ENCODE peak calls at places on chromosomes 12 and 14, in nine cellular contexts. B is uterus, G is progenitor cell of endocrine pancreas, N is MCF 10A, M is bronchial epithelial cell, X is HFF-Myc, O is OCI-LY7, E is astrocyte of the spinal cord, Q is endothelial cell. I is an unnamed sample.

GRCh38 chr12:32270818-32271710 is 128.3 kb upstream of the FGD4 start:
- DNase-seq in E (peak), B (no peak), X (peak), M (peak), O (peak), G (no peak), Q (peak), N (no peak), I (no peak)

GRCh38 chr12:67509987-67510386 is 138.6 kb upstream of the DYRK2 start:
- DNase-seq in Q (no peak), B (no peak), G (no peak), M (no peak), E (peak), N (no peak), O (no peak), X (no peak), I (no peak)

GRCh38 chr12:113537751-113538087 is 66.0 kb upstream of the LHX5 start:
- DNase-seq in N (no peak), O (no peak), X (peak), M (peak), E (no peak), G (no peak), B (no peak), Q (no peak), I (no peak)

GRCh38 chr14:44149597-44149996 is 357.5 kb downstream of the FSCB start:
- DNase-seq in E (no peak), B (no peak), G (peak), M (peak), N (peak), O (peak), X (no peak), Q (peak), I (no peak)

GRCh38 chr12:120278137-120279069 is 12.9 kb upstream of the PXN start:
- DNase-seq in N (no peak), G (no peak), E (no peak), O (no peak), X (no peak), M (no peak), B (no peak), Q (no peak), I (no peak)

GRCh38 chr12:10113085-10113484 is 14.3 kb upstream of the CLEC1A start:
- DNase-seq in N (no peak), E (peak), X (no peak), M (peak), B (no peak), G (no peak), Q (no peak), O (no peak), I (no peak)

GRCh38 chr12:55724940-55725309 is 3.9 kb downstream of the CD63 start:
- DNase-seq in M (no peak), N (no peak), Q (no peak), G (no peak), B (no peak), E (no peak), X (no peak), O (no peak), I (no peak)

GRCh38 chr12:92028039-92028709 is 117.5 kb downstream of the BTG1 start:
- DNase-seq in O (no peak), B (peak), M (peak), X (peak), G (no peak), E (peak), N (peak), Q (no peak), I (no peak)

GRCh38 chr14:76133103-76133502 is 18.6 kb upstream of the GPATCH2L start:
- DNase-seq in B (no peak), Q (peak), O (peak), X (no peak), E (peak), M (peak), G (peak), N (peak), I (no peak)

GRCh38 chr14:30464481-30464880 is 94.5 kb upstream of the G2E3 start:
- DNase-seq in Q (no peak), M (no peak), G (no peak), O (no peak), E (no peak), N (no peak), X (no peak), B (no peak), I (no peak)

GRCh38 chr12:62006076-62006732 is 254.0 kb upstream of the USP15 start:
- DNase-seq in O (peak), X (peak), E (peak), Q (peak), M (peak), N (peak), B (no peak), G (no peak), I (no peak)

GRCh38 chr14:50658203-50658602 is 9.9 kb downstream of the SAV1 start:
- DNase-seq in N (peak), E (peak), B (no peak), X (no peak), G (no peak), O (no peak), M (peak), Q (no peak), I (no peak)

GRCh38 chr12:30695327-30696102 is at the start of gene IPO8:
- DNase-seq in N (peak), B (peak), M (peak), X (peak), G (peak), Q (peak), E (peak), O (peak), I (peak)

GRCh38 chr12:26608706-26609105 is 224.3 kb downstream of the ITPR2 start:
- DNase-seq in Q (no peak), M (no peak), G (no peak), B (no peak), O (no peak), X (no peak), N (no peak), E (no peak), I (no peak)

GRCh38 chr14:77039285-77040058 is 11.0 kb upstream of the IRF2BPL start:
- DNase-seq in G (no peak), X (no peak), E (peak), M (no peak), Q (no peak), B (peak), N (no peak), O (peak), I (no peak)

GRCh38 chr14:23573384-23573783 is 5.2 kb downstream of the JPH4 start:
- DNase-seq in O (no peak), Q (no peak), B (no peak), M (no peak), G (no peak), E (no peak), X (no peak), N (no peak), I (no peak)

GRCh38 chr12:1836241-1836803 is 16.0 kb downstream of the LRTM2 start:
- DNase-seq in Q (no peak), G (no peak), B (no peak), M (no peak), O (no peak), X (no peak), E (no peak), N (no peak), I (no peak)

GRCh38 chr14:39268393-39268792 is 34.7 kb downstream of the MIA2 start:
- DNase-seq in E (peak), G (no peak), O (peak), Q (no peak), N (peak), X (no peak), M (peak), B (no peak), I (no peak)

GRCh38 chr12:19624401-19624930 is 185.2 kb downstream of the AEBP2 start:
- DNase-seq in G (no peak), O (no peak), X (peak), E (peak), B (no peak), Q (no peak), M (no peak), N (no peak), I (no peak)

GRCh38 chr12:22658214-22658613 is 33.2 kb downstream of the ETNK1 start:
- DNase-seq in B (no peak), N (peak), M (peak), E (peak), X (no peak), Q (no peak), O (no peak), G (no peak), I (no peak)

GRCh38 chr12:11765817-11766794 is 116.6 kb downstream of the ETV6 start:
- DNase-seq in M (no peak), E (peak), O (no peak), N (peak), B (peak), G (no peak), X (peak), Q (peak), I (no peak)

GRCh38 chr12:49232940-49233841 is 31.7 kb upstream of the TUBA1C start:
- DNase-seq in B (peak), G (peak), X (no peak), N (no peak), Q (peak), O (no peak), E (peak), M (no peak), I (no peak)
- TF ChIP-seq CTCF in B (peak), G (no peak), X (no peak), N (no peak), Q (no peak), O (no peak), E (peak), M (no peak), I (no peak)

GRCh38 chr12:115468087-115468510 is 784.1 kb upstream of the TBX3 start:
- DNase-seq in G (no peak), E (no peak), B (no peak), X (no peak), M (peak), N (no peak), Q (no peak), O (no peak), I (no peak)
- TF ChIP-seq CTCF in G (peak), E (peak), B (no peak), X (peak), M (no peak), N (no peak), Q (no peak), O (no peak), I (no peak)

DNA sequence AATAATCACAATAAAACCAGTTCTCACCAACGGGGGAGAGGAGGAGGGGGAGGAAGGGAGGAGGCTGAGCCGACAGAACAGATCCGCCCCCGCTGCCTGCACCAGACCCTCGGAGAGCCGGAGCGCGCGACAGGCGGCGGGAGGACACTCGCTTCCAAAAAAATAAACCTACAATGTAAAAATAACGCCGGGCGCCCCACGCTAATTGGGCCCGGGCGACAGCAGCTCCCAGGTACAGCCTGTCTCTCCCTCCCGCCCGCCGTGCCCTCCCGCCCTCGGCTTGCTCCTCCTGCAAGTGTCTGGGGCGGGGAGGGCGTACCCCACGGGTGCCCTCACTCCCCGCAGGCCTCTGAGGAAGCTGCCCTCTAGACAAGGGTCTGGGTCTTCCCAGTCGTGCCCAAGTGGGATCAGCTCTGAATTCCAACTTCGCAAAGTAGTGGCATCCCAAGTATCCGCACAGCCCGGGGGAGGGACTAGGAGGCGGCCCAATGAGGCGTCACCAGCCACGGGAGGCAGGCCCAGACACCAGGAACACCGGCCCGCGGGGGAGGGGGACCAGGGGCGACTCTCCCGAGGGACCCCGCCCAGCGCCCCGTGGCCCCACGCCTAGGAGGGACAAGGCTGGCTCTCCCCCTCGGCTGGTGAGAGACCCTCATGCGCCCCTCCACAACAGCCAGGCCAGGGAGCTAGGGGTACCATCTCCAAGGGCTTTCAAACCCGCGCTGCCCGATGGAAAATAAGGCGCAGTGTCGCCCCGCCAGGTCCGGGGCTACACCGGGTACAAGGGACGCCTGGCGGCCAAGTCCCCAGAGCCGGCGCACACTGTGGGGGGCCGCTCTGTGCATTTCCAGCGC is 1.0 kb downstream of the NCOR2 start:
- DNase-seq in B (peak), N (peak), E (peak), Q (peak), M (peak), X (peak), O (peak), G (peak), I (no peak)
- TF ChIP-seq CTCF in B (no peak), N (no peak), E (no peak), Q (peak), M (no peak), X (no peak), O (peak), G (no peak), I (no peak)

GRCh38 chr14:104159990-104160389 is 21.6 kb downstream of the KIF26A start:
- DNase-seq in Q (no peak), E (no peak), M (no peak), N (no peak), G (no peak), B (no peak), X (no peak), O (no peak), I (no peak)

GRCh38 chr14:104155513-104155912 is 17.1 kb downstream of the KIF26A start:
- DNase-seq in Q (no peak), X (no peak), G (no peak), O (no peak), M (no peak), B (peak), E (no peak), N (peak), I (no peak)

GRCh38 chr14:104156142-104156541 is 17.8 kb downstream of the KIF26A start:
- DNase-seq in N (no peak), B (no peak), Q (no peak), G (no peak), M (no peak), O (no peak), E (no peak), X (no peak), I (no peak)

GRCh38 chr14:104158827-104159798 is 20.7 kb downstream of the KIF26A start:
- DNase-seq in O (no peak), M (no peak), X (no peak), Q (no peak), B (no peak), E (no peak), N (no peak), G (no peak), I (no peak)

GRCh38 chr14:104157303-104157928 is 19.0 kb downstream of the KIF26A start:
- DNase-seq in M (no peak), X (no peak), N (no peak), Q (no peak), G (no peak), O (no peak), E (no peak), B (no peak), I (no peak)
- TF ChIP-seq CTCF in M (no peak), X (peak), N (peak), Q (no peak), G (peak), O (no peak), E (no peak), B (no peak), I (no peak)

DNA sequence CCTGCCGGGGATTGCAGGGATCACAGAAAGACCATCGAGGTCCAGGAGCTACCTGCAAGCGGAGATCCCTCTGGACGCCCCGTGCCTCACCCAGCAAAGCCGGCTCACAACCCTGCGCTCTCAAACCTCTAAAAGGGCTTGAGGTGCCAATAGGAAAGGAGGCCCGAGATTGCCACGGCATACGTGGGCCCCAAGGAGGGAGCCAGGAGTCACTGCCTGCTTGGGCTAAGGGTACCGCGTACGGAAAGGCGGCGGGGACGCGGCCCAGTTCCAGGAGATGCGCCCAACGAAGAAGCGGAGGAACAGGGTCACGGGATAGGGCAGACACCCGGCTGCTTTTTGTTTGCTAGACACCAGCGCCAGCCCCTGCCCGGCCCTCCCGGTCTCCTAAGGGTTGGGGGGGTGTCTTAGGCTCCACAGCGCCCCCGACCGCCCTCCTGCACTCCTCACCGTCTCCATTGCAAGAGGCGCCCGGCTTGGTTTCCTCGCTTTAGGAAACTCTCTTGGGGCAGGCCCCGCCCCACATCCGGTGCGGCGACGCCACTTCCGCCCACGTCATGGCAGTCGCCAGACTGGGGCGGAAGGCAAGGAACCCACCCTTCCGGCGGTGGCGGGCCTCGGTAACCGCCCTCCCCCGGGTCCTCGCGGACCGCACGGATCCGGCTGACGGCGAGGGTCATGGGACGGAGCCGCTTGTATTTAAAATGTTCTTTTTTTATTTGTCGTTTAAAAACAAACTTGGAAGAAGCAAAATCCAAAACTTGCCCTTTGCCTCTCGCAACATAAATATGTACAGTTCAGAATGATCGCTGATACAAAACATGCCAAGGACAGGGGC is at the start of gene PRKAG1:
- DNase-seq in M (peak), E (peak), Q (peak), N (peak), B (peak), G (peak), O (peak), X (peak), I (peak)
- TF ChIP-seq CTCF in M (peak), E (peak), Q (no peak), N (peak), B (peak), G (peak), O (peak), X (peak), I (peak)

GRCh38 chr12:100987552-100988277 is 193.1 kb downstream of the ANO4 start:
- DNase-seq in X (peak), M (peak), G (peak), Q (peak), E (peak), N (peak), B (no peak), O (peak), I (no peak)
- TF ChIP-seq CTCF in X (peak), M (peak), G (peak), Q (peak), E (peak), N (peak), B (peak), O (peak), I (peak)

DNA sequence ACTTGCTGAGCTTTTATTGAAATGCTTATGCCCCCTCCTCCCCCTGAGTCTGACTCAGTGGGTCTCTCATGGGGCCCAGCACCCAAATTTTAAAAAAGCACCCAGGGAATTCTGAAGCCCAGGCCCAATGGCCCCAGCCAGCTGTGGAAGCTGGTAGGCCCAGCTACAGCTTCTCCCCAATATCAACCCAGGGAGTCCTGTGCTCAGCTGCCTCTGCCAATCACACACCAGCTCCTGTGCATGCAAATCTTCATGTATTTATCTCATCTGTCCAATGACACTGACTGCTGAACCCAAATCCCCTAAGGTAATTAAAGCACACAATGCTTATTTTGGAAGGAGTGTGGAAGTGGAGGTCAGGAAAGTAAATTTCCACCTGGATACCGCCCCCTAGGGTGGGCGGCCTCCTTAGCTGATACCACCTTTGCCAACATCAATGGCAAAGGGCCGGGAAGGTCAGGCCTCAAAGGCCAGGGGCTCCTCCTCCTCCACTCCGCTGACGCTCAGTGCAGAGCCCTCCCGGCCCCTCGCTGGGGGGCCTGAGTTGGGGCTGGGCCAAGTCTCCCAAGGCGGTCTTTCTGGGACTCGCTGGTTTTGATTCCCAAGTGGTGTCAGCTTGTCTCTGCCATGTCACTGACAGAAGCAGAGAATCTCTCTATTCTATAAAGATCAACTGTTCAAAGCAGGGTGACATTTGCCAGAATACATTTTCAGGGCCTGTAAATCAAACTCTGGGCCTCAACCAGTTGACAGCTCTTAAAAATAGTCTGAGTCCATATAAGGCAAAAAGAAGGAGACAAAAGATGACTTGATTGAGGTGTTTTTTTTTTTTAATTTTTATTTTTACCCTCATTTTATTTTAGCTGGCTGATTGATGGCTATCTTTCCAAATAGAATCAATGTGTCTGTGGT is 76.0 kb downstream of the CCDC88C start:
- DNase-seq in B (no peak), O (no peak), G (no peak), E (no peak), X (no peak), M (no peak), N (no peak), Q (no peak), I (no peak)
- TF ChIP-seq CTCF in B (no peak), O (no peak), G (no peak), E (no peak), X (no peak), M (no peak), N (no peak), Q (no peak), I (no peak)

GRCh38 chr12:44500423-44500822 is 375.7 kb downstream of the NELL2 start:
- DNase-seq in N (no peak), X (no peak), Q (no peak), E (no peak), B (no peak), O (no peak), G (no peak), M (no peak), I (no peak)

GRCh38 chr12:44502681-44503080 is 373.4 kb downstream of the NELL2 start:
- DNase-seq in G (no peak), X (no peak), B (no peak), M (no peak), E (no peak), Q (no peak), N (no peak), O (no peak), I (no peak)

GRCh38 chr12:44497044-44497443 is 379.1 kb downstream of the NELL2 start:
- DNase-seq in O (peak), X (no peak), G (no peak), M (no peak), N (peak), E (no peak), Q (no peak), B (no peak), I (no peak)
- TF ChIP-seq CTCF in O (peak), X (no peak), G (peak), M (no peak), N (peak), E (no peak), Q (no peak), B (no peak), I (no peak)

GRCh38 chr14:89719371-89720075 is 235.0 kb downstream of the EFCAB11 start:
- DNase-seq in B (no peak), M (no peak), O (no peak), E (no peak), X (no peak), Q (no peak), N (no peak), G (no peak), I (no peak)

GRCh38 chr14:89720076-89720687 is 234.3 kb downstream of the EFCAB11 start:
- DNase-seq in O (no peak), Q (no peak), X (no peak), G (no peak), E (no peak), B (no peak), N (no peak), M (no peak), I (no peak)

GRCh38 chr14:89721330-89721729 is 233.2 kb downstream of the EFCAB11 start:
- DNase-seq in O (no peak), B (no peak), Q (no peak), E (no peak), N (no peak), G (no peak), M (no peak), X (no peak), I (no peak)

GRCh38 chr14:89721991-89722390 is 232.5 kb downstream of the EFCAB11 start:
- DNase-seq in G (no peak), E (no peak), N (no peak), Q (no peak), M (peak), B (no peak), O (no peak), X (no peak), I (no peak)

GRCh38 chr14:89720741-89721315 is 233.7 kb downstream of the EFCAB11 start:
- DNase-seq in M (no peak), Q (no peak), O (peak), B (peak), G (no peak), X (no peak), E (no peak), N (no peak), I (no peak)
- TF ChIP-seq CTCF in M (no peak), Q (no peak), O (peak), B (no peak), G (no peak), X (no peak), E (no peak), N (no peak), I (no peak)